ENCODE peak calls at places on chromosomes 16 and 17, in eight cellular contexts. S, A, G, C, W, F, X and Y are unnamed samples.
A peak's percentile ranks its signal among the peaks of the same experiment; 100 is the strongest.

GRCh38 chr17:36128411-36128978 is 24.9 kb downstream of the CCL4 start:
- DNase-seq in A (no peak), C (no peak), F (no peak), S (no peak), X (no peak), G (no peak), W (no peak), Y (no peak)

GRCh38 chr16:31421587-31421986 is 6.6 kb downstream of the COX6A2 start:
- DNase-seq in G (no peak), W (no peak), S (no peak), X (peak; percentile 54), F (peak; percentile 61), C (no peak), A (no peak), Y (no peak)

GRCh38 chr16:81511371-81511770 is 66.8 kb downstream of the CMIP start:
- DNase-seq in F (no peak), W (no peak), X (no peak), S (peak; percentile 82), G (no peak), C (no peak), A (no peak), Y (no peak)

GRCh38 chr17:30970757-30971567 is at the start of gene RNF135:
- DNase-seq in S (peak; percentile 96), F (peak; percentile 40), W (peak; percentile 83), X (peak; percentile 72), G (peak; percentile 11), C (peak; percentile 32), A (peak; percentile 89), Y (peak; percentile 87)

GRCh38 chr16:77191259-77191969 is 424 bp downstream of the MON1B start:
- DNase-seq in G (no peak), S (no peak), C (no peak), F (no peak), A (no peak), X (peak; percentile 20), W (no peak), Y (peak; percentile 46)

GRCh38 chr17:22128171-22128570 is 435.8 kb downstream of the KCNJ18 start:
- DNase-seq in S (no peak), C (no peak), X (no peak), F (no peak), G (no peak), A (no peak), W (no peak), Y (no peak)

GRCh38 chr17:76213491-76213890 is 26.8 kb downstream of the RNF157 start:
- DNase-seq in G (no peak), W (no peak), X (no peak), S (no peak), A (no peak), C (no peak), F (no peak), Y (no peak)

GRCh38 chr17:29379084-29379811 is 10.9 kb upstream of the TAOK1 start:
- DNase-seq in W (no peak), X (no peak), A (peak; percentile 32), C (no peak), G (no peak), F (no peak), S (peak; percentile 26), Y (no peak)

GRCh38 chr17:49901460-49902331 is 53.8 kb upstream of the TAC4 start:
- DNase-seq in A (no peak), C (no peak), X (no peak), F (no peak), W (peak; percentile 57), S (peak; percentile 57), G (no peak), Y (peak; percentile 49)

GRCh38 chr16:81861503-81861902 is 82.4 kb downstream of the PLCG2 start:
- DNase-seq in W (no peak), C (no peak), S (no peak), F (no peak), G (no peak), X (no peak), A (no peak), Y (no peak)

GRCh38 chr17:55770220-55770870 is 19.5 kb downstream of the PCTP start:
- DNase-seq in W (peak; percentile 64), G (no peak), X (no peak), S (peak; percentile 60), C (no peak), F (no peak), A (no peak), Y (no peak)